ENCODE peak calls at places on chromosomes 12 and 14, in six cellular contexts. One of them, this sample, is unnamed.

GRCh38 chr12:12883369-12884001 is 7.9 kb upstream of the GPRC5A start:
- DNase-seq in ovary: no peak
- DNase-seq in A549: peak
- DNase-seq in kidney: no peak
- DNase-seq in coronary artery: no peak
- DNase-seq in Peyer's patch: no peak
- DNase-seq in this sample: peak

GRCh38 chr12:131726-132465 is 65.3 kb downstream of the IQSEC3 start:
- DNase-seq in ovary: no peak
- DNase-seq in A549: peak
- DNase-seq in kidney: no peak
- DNase-seq in coronary artery: no peak
- DNase-seq in Peyer's patch: no peak
- DNase-seq in this sample: no peak

GRCh38 chr12:85076688-85077430 is 40.7 kb downstream of the LRRIQ1 start:
- DNase-seq in ovary: no peak
- DNase-seq in A549: peak
- DNase-seq in kidney: no peak
- DNase-seq in coronary artery: no peak
- DNase-seq in Peyer's patch: no peak
- DNase-seq in this sample: peak

GRCh38 chr12:30546121-30546520 is 149.5 kb downstream of the IPO8 start:
- DNase-seq in ovary: no peak
- DNase-seq in A549: peak
- DNase-seq in kidney: peak
- DNase-seq in coronary artery: no peak
- DNase-seq in Peyer's patch: no peak
- DNase-seq in this sample: no peak

GRCh38 chr12:132617822-132618682 is 524 bp upstream of the P2RX2 start:
- DNase-seq in ovary: no peak
- DNase-seq in A549: no peak
- DNase-seq in kidney: peak
- DNase-seq in coronary artery: peak
- DNase-seq in Peyer's patch: no peak
- DNase-seq in this sample: no peak

GRCh38 chr14:32998433-32998832 is 59.8 kb downstream of the NPAS3 start:
- DNase-seq in ovary: no peak
- DNase-seq in A549: no peak
- DNase-seq in kidney: no peak
- DNase-seq in coronary artery: no peak
- DNase-seq in Peyer's patch: no peak
- DNase-seq in this sample: peak

GRCh38 chr12:131834798-131835615 is 6.8 kb downstream of the MMP17 start:
- DNase-seq in ovary: no peak
- DNase-seq in A549: no peak
- DNase-seq in kidney: peak
- DNase-seq in coronary artery: no peak
- DNase-seq in Peyer's patch: no peak
- DNase-seq in this sample: no peak

GRCh38 chr12:85831327-85831990 is 4.8 kb downstream of the RASSF9 start:
- DNase-seq in ovary: no peak
- DNase-seq in A549: no peak
- DNase-seq in kidney: no peak
- DNase-seq in coronary artery: no peak
- DNase-seq in Peyer's patch: no peak
- DNase-seq in this sample: no peak

GRCh38 chr14:99737956-99738667 is 54.0 kb downstream of the CYP46A1 start:
- DNase-seq in ovary: no peak
- DNase-seq in A549: no peak
- DNase-seq in kidney: peak
- DNase-seq in coronary artery: no peak
- DNase-seq in Peyer's patch: no peak
- DNase-seq in this sample: no peak

GRCh38 chr12:121911824-121912585 is 6.4 kb upstream of the CFAP251 start:
- DNase-seq in ovary: no peak
- DNase-seq in A549: no peak
- DNase-seq in kidney: no peak
- DNase-seq in coronary artery: no peak
- DNase-seq in Peyer's patch: no peak
- DNase-seq in this sample: no peak

GRCh38 chr12:50740307-50740706 is 23.6 kb upstream of the ATF1 start:
- DNase-seq in ovary: no peak
- DNase-seq in A549: no peak
- DNase-seq in kidney: no peak
- DNase-seq in coronary artery: no peak
- DNase-seq in Peyer's patch: no peak
- DNase-seq in this sample: no peak

GRCh38 chr12:47767197-47767724 is 5.8 kb upstream of the SLC48A1 start:
- DNase-seq in ovary: no peak
- DNase-seq in A549: peak
- DNase-seq in kidney: peak
- DNase-seq in coronary artery: no peak
- DNase-seq in Peyer's patch: peak
- DNase-seq in this sample: no peak

GRCh38 chr14:70343141-70343540 is 16.3 kb downstream of the COX16 start:
- DNase-seq in ovary: no peak
- DNase-seq in A549: no peak
- DNase-seq in kidney: no peak
- DNase-seq in coronary artery: no peak
- DNase-seq in Peyer's patch: no peak
- DNase-seq in this sample: no peak

GRCh38 chr12:71693126-71693525 is 7.2 kb downstream of the TMEM19 start:
- DNase-seq in ovary: no peak
- DNase-seq in A549: no peak
- DNase-seq in kidney: no peak
- DNase-seq in coronary artery: no peak
- DNase-seq in Peyer's patch: no peak
- DNase-seq in this sample: no peak

GRCh38 chr12:71695782-71696181 is 9.9 kb downstream of the TMEM19 start:
- DNase-seq in ovary: no peak
- DNase-seq in A549: no peak
- DNase-seq in kidney: no peak
- DNase-seq in coronary artery: no peak
- DNase-seq in Peyer's patch: no peak
- DNase-seq in this sample: no peak

GRCh38 chr12:71688961-71689570 is 3.2 kb downstream of the TMEM19 start:
- DNase-seq in ovary: no peak
- DNase-seq in A549: no peak
- DNase-seq in kidney: no peak
- DNase-seq in coronary artery: no peak
- DNase-seq in Peyer's patch: no peak
- DNase-seq in this sample: no peak

GRCh38 chr12:71691504-71692129 is 5.7 kb downstream of the TMEM19 start:
- DNase-seq in ovary: no peak
- DNase-seq in A549: no peak
- DNase-seq in kidney: no peak
- DNase-seq in coronary artery: no peak
- DNase-seq in Peyer's patch: no peak
- DNase-seq in this sample: no peak

GRCh38 chr12:71694099-71694820 is 8.4 kb downstream of the TMEM19 start:
- DNase-seq in ovary: no peak
- DNase-seq in A549: no peak
- DNase-seq in kidney: no peak
- DNase-seq in coronary artery: no peak
- DNase-seq in Peyer's patch: no peak
- DNase-seq in this sample: no peak
- H3K4me3 ChIP-seq in ovary: no peak
- H3K4me3 ChIP-seq in A549: no peak
- H3K4me3 ChIP-seq in kidney: no peak
- H3K4me3 ChIP-seq in coronary artery: no peak
- H3K4me3 ChIP-seq in Peyer's patch: no peak
- H3K4me3 ChIP-seq in this sample: no peak

GRCh38 chr12:116697305-116698130 is 40.4 kb downstream of the SPRING1 start:
- DNase-seq in ovary: no peak
- DNase-seq in A549: peak
- DNase-seq in kidney: no peak
- DNase-seq in coronary artery: no peak
- DNase-seq in Peyer's patch: no peak
- DNase-seq in this sample: no peak
- TF ChIP-seq CTCF in ovary: no peak
- TF ChIP-seq CTCF in A549: peak
- TF ChIP-seq CTCF in kidney: no peak
- TF ChIP-seq CTCF in coronary artery: no peak
- TF ChIP-seq CTCF in Peyer's patch: no peak
- TF ChIP-seq CTCF in this sample: peak

DNA sequence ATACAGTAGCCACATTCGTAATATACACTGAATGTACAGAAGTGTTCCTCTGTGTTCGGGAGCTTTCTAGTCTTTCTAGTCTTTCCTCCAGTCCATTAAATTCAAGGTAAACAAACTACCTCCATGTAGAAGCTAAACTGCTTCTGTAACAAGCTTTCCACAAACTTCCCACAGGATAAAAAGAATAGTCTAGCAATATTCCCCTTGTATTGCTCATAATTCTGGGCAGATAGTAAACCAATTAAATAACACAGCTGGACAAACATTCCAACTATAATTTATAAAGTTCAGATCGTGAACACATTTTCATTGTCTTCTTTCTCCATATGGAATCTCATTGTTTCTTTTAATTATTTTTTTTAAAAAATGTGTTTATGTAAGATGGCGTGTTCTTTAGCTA is 307.2 kb downstream of the AEBP2 start:
- DNase-seq in ovary: no peak
- DNase-seq in A549: no peak
- DNase-seq in kidney: no peak
- DNase-seq in coronary artery: no peak
- DNase-seq in Peyer's patch: no peak
- DNase-seq in this sample: no peak
- H3K4me3 ChIP-seq in ovary: no peak
- H3K4me3 ChIP-seq in A549: no peak
- H3K4me3 ChIP-seq in kidney: no peak
- H3K4me3 ChIP-seq in coronary artery: no peak
- H3K4me3 ChIP-seq in Peyer's patch: no peak
- H3K4me3 ChIP-seq in this sample: no peak

GRCh38 chr14:42569227-42569626 is 962.6 kb downstream of the LRFN5 start:
- DNase-seq in ovary: no peak
- DNase-seq in A549: no peak
- DNase-seq in kidney: no peak
- DNase-seq in coronary artery: no peak
- DNase-seq in Peyer's patch: no peak
- DNase-seq in this sample: no peak

GRCh38 chr14:42563313-42563712 is 956.6 kb downstream of the LRFN5 start:
- DNase-seq in ovary: no peak
- DNase-seq in A549: no peak
- DNase-seq in kidney: no peak
- DNase-seq in coronary artery: no peak
- DNase-seq in Peyer's patch: no peak
- DNase-seq in this sample: no peak
- TF ChIP-seq CTCF in ovary: no peak
- TF ChIP-seq CTCF in A549: no peak
- TF ChIP-seq CTCF in kidney: no peak
- TF ChIP-seq CTCF in coronary artery: no peak
- TF ChIP-seq CTCF in Peyer's patch: no peak
- TF ChIP-seq CTCF in this sample: no peak

GRCh38 chr14:102507891-102508312 is 1.7 kb downstream of the ANKRD9 start:
- DNase-seq in ovary: no peak
- DNase-seq in A549: peak
- DNase-seq in kidney: no peak
- DNase-seq in coronary artery: peak
- DNase-seq in Peyer's patch: no peak
- DNase-seq in this sample: no peak
- H3K4me3 ChIP-seq in ovary: no peak
- H3K4me3 ChIP-seq in A549: no peak
- H3K4me3 ChIP-seq in kidney: no peak
- H3K4me3 ChIP-seq in coronary artery: no peak
- H3K4me3 ChIP-seq in Peyer's patch: peak
- H3K4me3 ChIP-seq in this sample: no peak

GRCh38 chr14:37213016-37213415 is 15.3 kb downstream of the MIPOL1 start:
- DNase-seq in ovary: no peak
- DNase-seq in A549: no peak
- DNase-seq in kidney: no peak
- DNase-seq in coronary artery: no peak
- DNase-seq in Peyer's patch: no peak
- DNase-seq in this sample: no peak
- TF ChIP-seq CTCF in ovary: no peak
- TF ChIP-seq CTCF in A549: no peak
- TF ChIP-seq CTCF in kidney: no peak
- TF ChIP-seq CTCF in coronary artery: no peak
- TF ChIP-seq CTCF in Peyer's patch: no peak
- TF ChIP-seq CTCF in this sample: no peak

GRCh38 chr14:24051162-24051788 is 534 bp upstream of the CARMIL3 start:
- DNase-seq in ovary: peak
- DNase-seq in A549: no peak
- DNase-seq in kidney: peak
- DNase-seq in coronary artery: peak
- DNase-seq in Peyer's patch: peak
- DNase-seq in this sample: no peak
- H3K4me3 ChIP-seq in ovary: peak
- H3K4me3 ChIP-seq in A549: peak
- H3K4me3 ChIP-seq in kidney: peak
- H3K4me3 ChIP-seq in coronary artery: peak
- H3K4me3 ChIP-seq in Peyer's patch: peak
- H3K4me3 ChIP-seq in this sample: peak

GRCh38 chr12:7399089-7399488 is 44.9 kb downstream of the CD163L1 start:
- DNase-seq in ovary: no peak
- DNase-seq in A549: no peak
- DNase-seq in kidney: no peak
- DNase-seq in coronary artery: no peak
- DNase-seq in Peyer's patch: no peak
- DNase-seq in this sample: no peak
- TF ChIP-seq CTCF in ovary: no peak
- TF ChIP-seq CTCF in A549: no peak
- TF ChIP-seq CTCF in kidney: no peak
- TF ChIP-seq CTCF in coronary artery: no peak
- TF ChIP-seq CTCF in Peyer's patch: no peak
- TF ChIP-seq CTCF in this sample: no peak